ENCODE peak calls at places on chromosomes 4 and X, in ten cellular contexts. One of them, this sample, is unnamed.

GRCh38 chr4:53929955-53930798 is 134.2 kb downstream of the CHIC2 start:
- DNase-seq in uterus: peak; percentile 65
- DNase-seq in fibroblast of mammary gland: peak; percentile 94
- DNase-seq in cardiac muscle cell: peak; percentile 93
- DNase-seq in GM12878: peak; percentile 13
- DNase-seq in fibroblast of pulmonary artery: peak; percentile 93
- DNase-seq in endodermal cell: peak; percentile 91
- DNase-seq in sigmoid colon: peak; percentile 82
- DNase-seq in thoracic aorta: peak; percentile 76
- DNase-seq in ovary: peak; percentile 65
- DNase-seq in this sample: peak; percentile 95

GRCh38 chrX:22533898-22534297 is 261.2 kb downstream of the CBLL2 start:
- DNase-seq in endodermal cell: peak; percentile 50
- DNase-seq in ovary: no peak
- DNase-seq in cardiac muscle cell: no peak
- DNase-seq in sigmoid colon: no peak
- DNase-seq in fibroblast of pulmonary artery: no peak
- DNase-seq in GM12878: no peak
- DNase-seq in fibroblast of mammary gland: peak; percentile 6
- DNase-seq in thoracic aorta: no peak
- DNase-seq in uterus: no peak
- DNase-seq in this sample: no peak

GRCh38 chrX:119009071-119009470 is 34.7 kb downstream of the LONRF3 start:
- DNase-seq in cardiac muscle cell: no peak
- DNase-seq in fibroblast of mammary gland: no peak
- DNase-seq in fibroblast of pulmonary artery: no peak
- DNase-seq in GM12878: no peak
- DNase-seq in endodermal cell: no peak
- DNase-seq in thoracic aorta: no peak
- DNase-seq in sigmoid colon: no peak
- DNase-seq in uterus: no peak
- DNase-seq in ovary: no peak
- DNase-seq in this sample: no peak

GRCh38 chr4:74157116-74157742 is 689 bp upstream of the MTHFD2L start:
- DNase-seq in GM12878: no peak
- DNase-seq in cardiac muscle cell: peak; percentile 65
- DNase-seq in fibroblast of pulmonary artery: peak; percentile 67
- DNase-seq in uterus: no peak
- DNase-seq in endodermal cell: no peak
- DNase-seq in ovary: no peak
- DNase-seq in fibroblast of mammary gland: peak; percentile 70
- DNase-seq in sigmoid colon: no peak
- DNase-seq in thoracic aorta: no peak
- DNase-seq in this sample: no peak

GRCh38 chrX:1443496-1444075 is 9.1 kb downstream of the ASMTL start:
- DNase-seq in thoracic aorta: no peak
- DNase-seq in cardiac muscle cell: no peak
- DNase-seq in ovary: peak; percentile 9
- DNase-seq in fibroblast of pulmonary artery: no peak
- DNase-seq in uterus: no peak
- DNase-seq in fibroblast of mammary gland: no peak
- DNase-seq in endodermal cell: peak; percentile 29
- DNase-seq in sigmoid colon: peak; percentile 46
- DNase-seq in GM12878: no peak
- DNase-seq in this sample: no peak

GRCh38 chrX:40173662-40174593 is 76.2 kb upstream of the BCOR start:
- DNase-seq in sigmoid colon: peak; percentile 81
- DNase-seq in thoracic aorta: no peak
- DNase-seq in GM12878: no peak
- DNase-seq in uterus: peak; percentile 37
- DNase-seq in fibroblast of mammary gland: no peak
- DNase-seq in cardiac muscle cell: peak; percentile 39
- DNase-seq in fibroblast of pulmonary artery: no peak
- DNase-seq in endodermal cell: peak; percentile 78
- DNase-seq in ovary: peak; percentile 71
- DNase-seq in this sample: no peak

GRCh38 chr4:32189130-32189529 is 1469.0 kb downstream of the PCDH7 start:
- DNase-seq in thoracic aorta: no peak
- DNase-seq in uterus: no peak
- DNase-seq in cardiac muscle cell: no peak
- DNase-seq in sigmoid colon: no peak
- DNase-seq in GM12878: no peak
- DNase-seq in ovary: no peak
- DNase-seq in fibroblast of pulmonary artery: no peak
- DNase-seq in fibroblast of mammary gland: no peak
- DNase-seq in endodermal cell: no peak
- DNase-seq in this sample: no peak

GRCh38 chr4:181959121-181959520 is 284.1 kb upstream of the TENM3 start:
- DNase-seq in fibroblast of mammary gland: peak; percentile 87
- DNase-seq in ovary: no peak
- DNase-seq in cardiac muscle cell: peak; percentile 54
- DNase-seq in uterus: no peak
- DNase-seq in endodermal cell: no peak
- DNase-seq in GM12878: no peak
- DNase-seq in sigmoid colon: no peak
- DNase-seq in fibroblast of pulmonary artery: peak; percentile 63
- DNase-seq in thoracic aorta: no peak
- DNase-seq in this sample: no peak

GRCh38 chr4:35562831-35563230 is 681.5 kb downstream of the ARAP2 start:
- DNase-seq in uterus: no peak
- DNase-seq in cardiac muscle cell: no peak
- DNase-seq in ovary: no peak
- DNase-seq in fibroblast of pulmonary artery: no peak
- DNase-seq in sigmoid colon: no peak
- DNase-seq in fibroblast of mammary gland: no peak
- DNase-seq in endodermal cell: no peak
- DNase-seq in thoracic aorta: no peak
- DNase-seq in GM12878: no peak
- DNase-seq in this sample: no peak

GRCh38 chrX:103791233-103791632 is 14.6 kb downstream of the PLP1 start:
- DNase-seq in GM12878: no peak
- DNase-seq in endodermal cell: peak; percentile 63
- DNase-seq in sigmoid colon: no peak
- DNase-seq in fibroblast of pulmonary artery: no peak
- DNase-seq in uterus: no peak
- DNase-seq in thoracic aorta: no peak
- DNase-seq in fibroblast of mammary gland: no peak
- DNase-seq in cardiac muscle cell: no peak
- DNase-seq in ovary: no peak
- DNase-seq in this sample: no peak

GRCh38 chr4:104494161-104494560 is 533 bp downstream of the CXXC4 start:
- DNase-seq in cardiac muscle cell: no peak
- DNase-seq in GM12878: no peak
- DNase-seq in fibroblast of mammary gland: no peak
- DNase-seq in sigmoid colon: no peak
- DNase-seq in thoracic aorta: no peak
- DNase-seq in fibroblast of pulmonary artery: peak; percentile 1
- DNase-seq in endodermal cell: no peak
- DNase-seq in ovary: no peak
- DNase-seq in uterus: no peak
- DNase-seq in this sample: no peak

GRCh38 chrX:42176790-42177189 is 253.4 kb upstream of the CASK start:
- DNase-seq in fibroblast of pulmonary artery: no peak
- DNase-seq in endodermal cell: peak; percentile 69
- DNase-seq in uterus: no peak
- DNase-seq in fibroblast of mammary gland: no peak
- DNase-seq in ovary: no peak
- DNase-seq in cardiac muscle cell: no peak
- DNase-seq in thoracic aorta: no peak
- DNase-seq in GM12878: no peak
- DNase-seq in sigmoid colon: no peak
- DNase-seq in this sample: no peak

GRCh38 chr4:1045193-1045594 is 33.8 kb downstream of the FGFRL1 start:
- DNase-seq in cardiac muscle cell: no peak
- DNase-seq in thoracic aorta: peak; percentile 1
- DNase-seq in GM12878: no peak
- DNase-seq in ovary: peak; percentile 36
- DNase-seq in fibroblast of mammary gland: no peak
- DNase-seq in endodermal cell: peak; percentile 39
- DNase-seq in fibroblast of pulmonary artery: no peak
- DNase-seq in sigmoid colon: peak; percentile 62
- DNase-seq in uterus: peak; percentile 23
- DNase-seq in this sample: no peak

GRCh38 chr4:3860061-3860912 is 94.1 kb downstream of the ADRA2C start:
- DNase-seq in endodermal cell: peak; percentile 52
- DNase-seq in GM12878: no peak
- DNase-seq in cardiac muscle cell: no peak
- DNase-seq in thoracic aorta: no peak
- DNase-seq in sigmoid colon: no peak
- DNase-seq in fibroblast of pulmonary artery: no peak
- DNase-seq in fibroblast of mammary gland: no peak
- DNase-seq in uterus: no peak
- DNase-seq in ovary: no peak
- DNase-seq in this sample: no peak

GRCh38 chrX:136477026-136477425 is 10.7 kb upstream of the BRS3 start:
- DNase-seq in GM12878: no peak
- DNase-seq in fibroblast of mammary gland: no peak
- DNase-seq in sigmoid colon: no peak
- DNase-seq in cardiac muscle cell: no peak
- DNase-seq in endodermal cell: no peak
- DNase-seq in uterus: no peak
- DNase-seq in ovary: no peak
- DNase-seq in fibroblast of pulmonary artery: no peak
- DNase-seq in thoracic aorta: no peak
- DNase-seq in this sample: no peak

GRCh38 chr4:17272154-17272553 is 239.7 kb downstream of the QDPR start:
- DNase-seq in uterus: no peak
- DNase-seq in sigmoid colon: no peak
- DNase-seq in GM12878: no peak
- DNase-seq in endodermal cell: no peak
- DNase-seq in fibroblast of pulmonary artery: no peak
- DNase-seq in fibroblast of mammary gland: no peak
- DNase-seq in thoracic aorta: no peak
- DNase-seq in ovary: no peak
- DNase-seq in cardiac muscle cell: no peak
- DNase-seq in this sample: no peak

GRCh38 chr4:113636877-113637276 is 124.7 kb downstream of the CAMK2D start:
- DNase-seq in endodermal cell: no peak
- DNase-seq in fibroblast of mammary gland: peak; percentile 47
- DNase-seq in sigmoid colon: no peak
- DNase-seq in fibroblast of pulmonary artery: peak; percentile 61
- DNase-seq in cardiac muscle cell: peak; percentile 78
- DNase-seq in ovary: no peak
- DNase-seq in uterus: no peak
- DNase-seq in GM12878: no peak
- DNase-seq in thoracic aorta: no peak
- DNase-seq in this sample: no peak

GRCh38 chrX:113370001-113370400 is 529.4 kb upstream of the AMOT start:
- DNase-seq in GM12878: no peak
- DNase-seq in ovary: no peak
- DNase-seq in uterus: no peak
- DNase-seq in sigmoid colon: no peak
- DNase-seq in cardiac muscle cell: no peak
- DNase-seq in fibroblast of mammary gland: no peak
- DNase-seq in fibroblast of pulmonary artery: no peak
- DNase-seq in thoracic aorta: no peak
- DNase-seq in endodermal cell: no peak
- DNase-seq in this sample: no peak

DNA sequence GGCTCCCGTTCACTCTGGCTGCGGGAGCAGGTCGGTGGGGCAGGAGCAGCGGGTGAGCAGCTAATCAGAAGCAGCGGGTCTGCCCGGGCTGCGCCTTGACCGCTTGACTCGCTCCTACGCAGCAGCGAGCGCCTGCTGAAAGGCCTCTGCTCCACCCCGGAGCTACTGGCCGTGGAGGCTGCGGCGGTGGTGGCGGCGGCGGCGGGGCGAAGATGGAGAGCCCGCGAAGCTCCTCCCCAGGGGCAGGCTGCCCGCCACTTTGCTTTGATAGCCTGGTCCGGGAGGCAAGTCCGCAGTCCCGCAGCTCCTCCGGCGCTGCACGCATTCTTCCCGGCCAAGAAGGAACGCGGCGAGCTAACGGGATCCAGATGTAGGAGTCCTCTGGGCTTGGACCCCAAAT is 36.7 kb downstream of the PJA1 start:
- DNase-seq in thoracic aorta: no peak
- DNase-seq in cardiac muscle cell: peak; percentile 52
- DNase-seq in fibroblast of mammary gland: no peak
- DNase-seq in ovary: peak; percentile 71
- DNase-seq in endodermal cell: peak; percentile 79
- DNase-seq in uterus: peak; percentile 45
- DNase-seq in fibroblast of pulmonary artery: peak; percentile 24
- DNase-seq in GM12878: no peak
- DNase-seq in sigmoid colon: no peak
- DNase-seq in this sample: no peak
- H3K4me3 ChIP-seq in thoracic aorta: peak overlapping the region; percentile 58
- H3K4me3 ChIP-seq in cardiac muscle cell: no peak overlapping the region
- H3K4me3 ChIP-seq in fibroblast of mammary gland: no peak overlapping the region
- H3K4me3 ChIP-seq in ovary: no peak overlapping the region
- H3K4me3 ChIP-seq in endodermal cell: no peak overlapping the region
- H3K4me3 ChIP-seq in uterus: no peak overlapping the region
- H3K4me3 ChIP-seq in fibroblast of pulmonary artery: no peak overlapping the region
- H3K4me3 ChIP-seq in GM12878: no peak overlapping the region
- H3K4me3 ChIP-seq in sigmoid colon: peak overlapping the region; percentile 27
- H3K4me3 ChIP-seq in this sample: no peak overlapping the region

GRCh38 chr4:72567821-72568620 is 1.0 kb downstream of the ADAMTS3 start:
- DNase-seq in thoracic aorta: peak; percentile 55
- DNase-seq in ovary: peak; percentile 84
- DNase-seq in sigmoid colon: peak; percentile 87
- DNase-seq in fibroblast of pulmonary artery: peak; percentile 89
- DNase-seq in uterus: peak; percentile 82
- DNase-seq in GM12878: no peak
- DNase-seq in endodermal cell: peak; percentile 94
- DNase-seq in cardiac muscle cell: peak; percentile 93
- DNase-seq in fibroblast of mammary gland: peak; percentile 83
- DNase-seq in this sample: peak; percentile 78
- TF ChIP-seq CTCF in thoracic aorta: peak; percentile 13
- TF ChIP-seq CTCF in ovary: peak; percentile 59
- TF ChIP-seq CTCF in sigmoid colon: peak; percentile 24
- TF ChIP-seq CTCF in fibroblast of pulmonary artery: peak; percentile 57
- TF ChIP-seq CTCF in uterus: no peak
- TF ChIP-seq CTCF in GM12878: no peak
- TF ChIP-seq CTCF in endodermal cell: peak; percentile 75
- TF ChIP-seq CTCF in cardiac muscle cell: peak; percentile 52
- TF ChIP-seq CTCF in fibroblast of mammary gland: peak; percentile 28
- TF ChIP-seq CTCF in this sample: peak; percentile 38

DNA sequence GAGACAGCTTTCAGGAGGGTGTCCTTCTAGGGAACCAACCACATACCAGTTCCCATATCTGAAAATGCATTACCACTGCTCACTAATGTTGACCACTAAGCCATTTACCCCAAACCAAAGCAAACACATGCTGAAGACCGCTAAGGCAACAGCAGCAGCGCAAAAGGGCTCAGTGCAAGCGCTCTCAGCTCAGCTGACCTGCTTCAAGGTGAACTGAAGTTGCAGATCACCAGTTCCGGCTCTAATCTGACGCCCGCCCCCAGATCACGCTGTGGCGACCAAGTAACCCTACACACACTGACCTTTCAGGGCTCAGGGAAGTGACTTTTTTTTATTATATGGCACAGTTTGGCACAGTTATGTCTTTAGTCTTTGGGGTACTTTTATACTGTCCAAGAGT is 5.8 kb downstream of the MECP2 start:
- DNase-seq in cardiac muscle cell: no peak
- DNase-seq in fibroblast of mammary gland: no peak
- DNase-seq in sigmoid colon: no peak
- DNase-seq in fibroblast of pulmonary artery: no peak
- DNase-seq in ovary: no peak
- DNase-seq in uterus: no peak
- DNase-seq in GM12878: no peak
- DNase-seq in thoracic aorta: no peak
- DNase-seq in endodermal cell: peak; percentile 49
- DNase-seq in this sample: no peak
- H3K4me3 ChIP-seq in cardiac muscle cell: no peak overlapping the region
- H3K4me3 ChIP-seq in fibroblast of mammary gland: no peak overlapping the region
- H3K4me3 ChIP-seq in sigmoid colon: no peak overlapping the region
- H3K4me3 ChIP-seq in fibroblast of pulmonary artery: no peak overlapping the region
- H3K4me3 ChIP-seq in ovary: no peak overlapping the region
- H3K4me3 ChIP-seq in uterus: no peak overlapping the region
- H3K4me3 ChIP-seq in GM12878: no peak overlapping the region
- H3K4me3 ChIP-seq in thoracic aorta: no peak overlapping the region
- H3K4me3 ChIP-seq in endodermal cell: no peak overlapping the region
- H3K4me3 ChIP-seq in this sample: no peak overlapping the region

GRCh38 chr4:101857176-101857575 is 66.6 kb downstream of the BANK1 start:
- DNase-seq in cardiac muscle cell: peak; percentile 10
- DNase-seq in fibroblast of mammary gland: no peak
- DNase-seq in GM12878: no peak
- DNase-seq in ovary: no peak
- DNase-seq in uterus: no peak
- DNase-seq in fibroblast of pulmonary artery: peak; percentile 12
- DNase-seq in endodermal cell: no peak
- DNase-seq in sigmoid colon: no peak
- DNase-seq in thoracic aorta: no peak
- DNase-seq in this sample: no peak
- TF ChIP-seq CTCF in cardiac muscle cell: no peak
- TF ChIP-seq CTCF in fibroblast of mammary gland: no peak
- TF ChIP-seq CTCF in GM12878: no peak
- TF ChIP-seq CTCF in ovary: no peak
- TF ChIP-seq CTCF in uterus: no peak
- TF ChIP-seq CTCF in fibroblast of pulmonary artery: no peak
- TF ChIP-seq CTCF in endodermal cell: no peak
- TF ChIP-seq CTCF in sigmoid colon: no peak
- TF ChIP-seq CTCF in thoracic aorta: no peak
- TF ChIP-seq CTCF in this sample: no peak

This sample was measured in HFF-Myc.